ENCODE peak calls at places on chromosomes 4 and X, in ten cellular contexts. One of them, this sample, is unnamed.

GRCh38 chr4:41683321-41683720 is 65.2 kb downstream of the PHOX2B start:
- DNase-seq in cardiac muscle cell: no peak
- DNase-seq in stomach: no peak
- DNase-seq in stimulated activated CD4-positive, alpha-beta T cell treated with anti-CD3 and anti-CD28 coated beads, Interleukin-2, amount 100 ng/mL, for 48 hours: no peak
- DNase-seq in stromal cell of bone marrow: no peak
- DNase-seq in mesenteric fat pad: no peak
- DNase-seq in D341Med: no peak
- DNase-seq in T-cell: no peak
- DNase-seq in activated CD4-positive, alpha-beta T cell treated with anti-CD3 and anti-CD28 coated beads for 24 hours: no peak
- DNase-seq in HT1080: no peak
- DNase-seq in this sample: no peak

GRCh38 chr4:158949094-158949493 is 153.8 kb upstream of the RAPGEF2 start:
- DNase-seq in cardiac muscle cell: no peak
- DNase-seq in mesenteric fat pad: no peak
- DNase-seq in HT1080: peak
- DNase-seq in T-cell: no peak
- DNase-seq in stromal cell of bone marrow: peak
- DNase-seq in activated CD4-positive, alpha-beta T cell treated with anti-CD3 and anti-CD28 coated beads for 24 hours: no peak
- DNase-seq in D341Med: no peak
- DNase-seq in stomach: no peak
- DNase-seq in stimulated activated CD4-positive, alpha-beta T cell treated with anti-CD3 and anti-CD28 coated beads, Interleukin-2, amount 100 ng/mL, for 48 hours: no peak
- DNase-seq in this sample: no peak

GRCh38 chr4:145935253-145936141 is 3.1 kb downstream of the ZNF827 start:
- DNase-seq in HT1080: peak
- DNase-seq in T-cell: peak
- DNase-seq in stromal cell of bone marrow: no peak
- DNase-seq in cardiac muscle cell: peak
- DNase-seq in activated CD4-positive, alpha-beta T cell treated with anti-CD3 and anti-CD28 coated beads for 24 hours: no peak
- DNase-seq in D341Med: peak
- DNase-seq in stimulated activated CD4-positive, alpha-beta T cell treated with anti-CD3 and anti-CD28 coated beads, Interleukin-2, amount 100 ng/mL, for 48 hours: no peak
- DNase-seq in mesenteric fat pad: no peak
- DNase-seq in stomach: peak
- DNase-seq in this sample: peak

GRCh38 chrX:129780441-129781105 is 824 bp downstream of the SASH3 start:
- DNase-seq in mesenteric fat pad: peak
- DNase-seq in HT1080: no peak
- DNase-seq in D341Med: no peak
- DNase-seq in cardiac muscle cell: no peak
- DNase-seq in stromal cell of bone marrow: no peak
- DNase-seq in stimulated activated CD4-positive, alpha-beta T cell treated with anti-CD3 and anti-CD28 coated beads, Interleukin-2, amount 100 ng/mL, for 48 hours: no peak
- DNase-seq in T-cell: no peak
- DNase-seq in activated CD4-positive, alpha-beta T cell treated with anti-CD3 and anti-CD28 coated beads for 24 hours: no peak
- DNase-seq in stomach: no peak
- DNase-seq in this sample: peak

GRCh38 chr4:109079177-109079576 is 223.3 kb downstream of the COL25A1 start:
- DNase-seq in T-cell: no peak
- DNase-seq in stomach: no peak
- DNase-seq in activated CD4-positive, alpha-beta T cell treated with anti-CD3 and anti-CD28 coated beads for 24 hours: no peak
- DNase-seq in mesenteric fat pad: no peak
- DNase-seq in stimulated activated CD4-positive, alpha-beta T cell treated with anti-CD3 and anti-CD28 coated beads, Interleukin-2, amount 100 ng/mL, for 48 hours: no peak
- DNase-seq in HT1080: no peak
- DNase-seq in D341Med: no peak
- DNase-seq in stromal cell of bone marrow: no peak
- DNase-seq in cardiac muscle cell: no peak
- DNase-seq in this sample: no peak

GRCh38 chr4:81454498-81454897 is 17.2 kb downstream of the RASGEF1B start:
- DNase-seq in cardiac muscle cell: no peak
- DNase-seq in stomach: no peak
- DNase-seq in stromal cell of bone marrow: no peak
- DNase-seq in activated CD4-positive, alpha-beta T cell treated with anti-CD3 and anti-CD28 coated beads for 24 hours: no peak
- DNase-seq in mesenteric fat pad: no peak
- DNase-seq in T-cell: no peak
- DNase-seq in HT1080: no peak
- DNase-seq in stimulated activated CD4-positive, alpha-beta T cell treated with anti-CD3 and anti-CD28 coated beads, Interleukin-2, amount 100 ng/mL, for 48 hours: peak
- DNase-seq in D341Med: no peak
- DNase-seq in this sample: peak

GRCh38 chrX:136708348-136708747 is 60.4 kb downstream of the CD40LG start:
- DNase-seq in activated CD4-positive, alpha-beta T cell treated with anti-CD3 and anti-CD28 coated beads for 24 hours: no peak
- DNase-seq in stomach: no peak
- DNase-seq in HT1080: no peak
- DNase-seq in stromal cell of bone marrow: no peak
- DNase-seq in D341Med: no peak
- DNase-seq in cardiac muscle cell: peak
- DNase-seq in stimulated activated CD4-positive, alpha-beta T cell treated with anti-CD3 and anti-CD28 coated beads, Interleukin-2, amount 100 ng/mL, for 48 hours: no peak
- DNase-seq in T-cell: no peak
- DNase-seq in mesenteric fat pad: no peak
- DNase-seq in this sample: no peak

GRCh38 chr4:1075809-1076524 is 37.4 kb downstream of the RNF212 start:
- DNase-seq in D341Med: peak
- DNase-seq in cardiac muscle cell: no peak
- DNase-seq in mesenteric fat pad: no peak
- DNase-seq in T-cell: no peak
- DNase-seq in HT1080: no peak
- DNase-seq in stromal cell of bone marrow: no peak
- DNase-seq in stimulated activated CD4-positive, alpha-beta T cell treated with anti-CD3 and anti-CD28 coated beads, Interleukin-2, amount 100 ng/mL, for 48 hours: no peak
- DNase-seq in activated CD4-positive, alpha-beta T cell treated with anti-CD3 and anti-CD28 coated beads for 24 hours: no peak
- DNase-seq in stomach: no peak
- DNase-seq in this sample: no peak

GRCh38 chr4:660401-660800 is 13.7 kb downstream of the ATP5ME start:
- DNase-seq in stimulated activated CD4-positive, alpha-beta T cell treated with anti-CD3 and anti-CD28 coated beads, Interleukin-2, amount 100 ng/mL, for 48 hours: no peak
- DNase-seq in T-cell: no peak
- DNase-seq in HT1080: no peak
- DNase-seq in stromal cell of bone marrow: no peak
- DNase-seq in activated CD4-positive, alpha-beta T cell treated with anti-CD3 and anti-CD28 coated beads for 24 hours: no peak
- DNase-seq in stomach: no peak
- DNase-seq in D341Med: no peak
- DNase-seq in cardiac muscle cell: no peak
- DNase-seq in mesenteric fat pad: no peak
- DNase-seq in this sample: no peak

GRCh38 chrX:136662104-136662503 is 14.1 kb downstream of the CD40LG start:
- DNase-seq in D341Med: no peak
- DNase-seq in activated CD4-positive, alpha-beta T cell treated with anti-CD3 and anti-CD28 coated beads for 24 hours: no peak
- DNase-seq in HT1080: no peak
- DNase-seq in stomach: no peak
- DNase-seq in T-cell: peak
- DNase-seq in mesenteric fat pad: no peak
- DNase-seq in cardiac muscle cell: no peak
- DNase-seq in stromal cell of bone marrow: no peak
- DNase-seq in stimulated activated CD4-positive, alpha-beta T cell treated with anti-CD3 and anti-CD28 coated beads, Interleukin-2, amount 100 ng/mL, for 48 hours: no peak
- DNase-seq in this sample: no peak

GRCh38 chr4:109699553-109700225 is 3.6 kb downstream of the CASP6 start:
- DNase-seq in D341Med: no peak
- DNase-seq in activated CD4-positive, alpha-beta T cell treated with anti-CD3 and anti-CD28 coated beads for 24 hours: no peak
- DNase-seq in stromal cell of bone marrow: no peak
- DNase-seq in HT1080: no peak
- DNase-seq in stimulated activated CD4-positive, alpha-beta T cell treated with anti-CD3 and anti-CD28 coated beads, Interleukin-2, amount 100 ng/mL, for 48 hours: no peak
- DNase-seq in mesenteric fat pad: no peak
- DNase-seq in cardiac muscle cell: no peak
- DNase-seq in T-cell: no peak
- DNase-seq in stomach: no peak
- DNase-seq in this sample: no peak

GRCh38 chrX:12890467-12890866 is 16.0 kb upstream of the TLR8 start:
- DNase-seq in HT1080: no peak
- DNase-seq in mesenteric fat pad: no peak
- DNase-seq in D341Med: no peak
- DNase-seq in cardiac muscle cell: no peak
- DNase-seq in stromal cell of bone marrow: no peak
- DNase-seq in activated CD4-positive, alpha-beta T cell treated with anti-CD3 and anti-CD28 coated beads for 24 hours: no peak
- DNase-seq in stomach: no peak
- DNase-seq in stimulated activated CD4-positive, alpha-beta T cell treated with anti-CD3 and anti-CD28 coated beads, Interleukin-2, amount 100 ng/mL, for 48 hours: no peak
- DNase-seq in T-cell: no peak
- DNase-seq in this sample: no peak

GRCh38 chr4:174522183-174523002 is at the start of gene HPGD:
- DNase-seq in stromal cell of bone marrow: no peak
- DNase-seq in activated CD4-positive, alpha-beta T cell treated with anti-CD3 and anti-CD28 coated beads for 24 hours: peak
- DNase-seq in T-cell: peak
- DNase-seq in cardiac muscle cell: peak
- DNase-seq in stimulated activated CD4-positive, alpha-beta T cell treated with anti-CD3 and anti-CD28 coated beads, Interleukin-2, amount 100 ng/mL, for 48 hours: peak
- DNase-seq in HT1080: peak
- DNase-seq in mesenteric fat pad: peak
- DNase-seq in stomach: peak
- DNase-seq in D341Med: peak
- DNase-seq in this sample: peak

GRCh38 chrX:572490-573124 is 58.0 kb upstream of the SHOX start:
- DNase-seq in stromal cell of bone marrow: no peak
- DNase-seq in activated CD4-positive, alpha-beta T cell treated with anti-CD3 and anti-CD28 coated beads for 24 hours: no peak
- DNase-seq in stomach: no peak
- DNase-seq in mesenteric fat pad: no peak
- DNase-seq in cardiac muscle cell: no peak
- DNase-seq in HT1080: no peak
- DNase-seq in D341Med: no peak
- DNase-seq in stimulated activated CD4-positive, alpha-beta T cell treated with anti-CD3 and anti-CD28 coated beads, Interleukin-2, amount 100 ng/mL, for 48 hours: no peak
- DNase-seq in T-cell: no peak
- DNase-seq in this sample: no peak

GRCh38 chrX:155112171-155112570 is 40.9 kb downstream of the BRCC3 start:
- DNase-seq in stromal cell of bone marrow: no peak
- DNase-seq in mesenteric fat pad: no peak
- DNase-seq in HT1080: peak
- DNase-seq in T-cell: no peak
- DNase-seq in D341Med: no peak
- DNase-seq in stomach: no peak
- DNase-seq in stimulated activated CD4-positive, alpha-beta T cell treated with anti-CD3 and anti-CD28 coated beads, Interleukin-2, amount 100 ng/mL, for 48 hours: no peak
- DNase-seq in activated CD4-positive, alpha-beta T cell treated with anti-CD3 and anti-CD28 coated beads for 24 hours: no peak
- DNase-seq in cardiac muscle cell: no peak
- DNase-seq in this sample: no peak

GRCh38 chrX:150934453-150934852 is 36.0 kb upstream of the CD99L2 start:
- DNase-seq in cardiac muscle cell: no peak
- DNase-seq in mesenteric fat pad: no peak
- DNase-seq in stimulated activated CD4-positive, alpha-beta T cell treated with anti-CD3 and anti-CD28 coated beads, Interleukin-2, amount 100 ng/mL, for 48 hours: no peak
- DNase-seq in T-cell: no peak
- DNase-seq in HT1080: peak
- DNase-seq in stomach: no peak
- DNase-seq in D341Med: no peak
- DNase-seq in activated CD4-positive, alpha-beta T cell treated with anti-CD3 and anti-CD28 coated beads for 24 hours: no peak
- DNase-seq in stromal cell of bone marrow: peak
- DNase-seq in this sample: no peak

GRCh38 chrX:40473460-40474204 is 107.1 kb upstream of the ATP6AP2 start:
- DNase-seq in T-cell: no peak
- DNase-seq in cardiac muscle cell: no peak
- DNase-seq in D341Med: no peak
- DNase-seq in stimulated activated CD4-positive, alpha-beta T cell treated with anti-CD3 and anti-CD28 coated beads, Interleukin-2, amount 100 ng/mL, for 48 hours: no peak
- DNase-seq in stomach: no peak
- DNase-seq in HT1080: no peak
- DNase-seq in mesenteric fat pad: no peak
- DNase-seq in activated CD4-positive, alpha-beta T cell treated with anti-CD3 and anti-CD28 coated beads for 24 hours: no peak
- DNase-seq in stromal cell of bone marrow: no peak
- DNase-seq in this sample: peak

GRCh38 chr4:107071108-107071507 is 35.0 kb upstream of the DKK2 start:
- DNase-seq in HT1080: no peak
- DNase-seq in mesenteric fat pad: no peak
- DNase-seq in activated CD4-positive, alpha-beta T cell treated with anti-CD3 and anti-CD28 coated beads for 24 hours: no peak
- DNase-seq in stomach: no peak
- DNase-seq in cardiac muscle cell: no peak
- DNase-seq in stromal cell of bone marrow: no peak
- DNase-seq in stimulated activated CD4-positive, alpha-beta T cell treated with anti-CD3 and anti-CD28 coated beads, Interleukin-2, amount 100 ng/mL, for 48 hours: no peak
- DNase-seq in T-cell: no peak
- DNase-seq in D341Med: no peak
- DNase-seq in this sample: no peak

This sample was measured in stimulated activated naive CD8-positive, alpha-beta T cell treated with anti-CD3 and anti-CD28 coated beads, Interleukin-15, Interleukin-2, amounts not matched to agents 100 U/mL and 50 U/mL, for 24 hours.